ENCODE peak calls at places on chromosomes 16 and 17, in seven cellular contexts. H is epithelial cell of esophagus, F is astrocyte of the spinal cord, O is endothelial cell of umbilical vein, U is IMR-90, W is psoas muscle, L is aorta. G is an unnamed sample.
A peak's percentile ranks its signal among the peaks of the same experiment; 100 is the strongest.

GRCh38 chr16:66970775-66971725 is 10.0 kb downstream of the CES3 start:
- DNase-seq in W (peak; percentile 33), O (no peak), U (peak; percentile 80), L (no peak), H (peak; percentile 43), F (peak; percentile 35), G (no peak)

GRCh38 chr16:26524831-26525230 is 541.9 kb upstream of the C16orf82 start:
- DNase-seq in U (no peak), H (no peak), F (no peak), L (no peak), O (no peak), W (no peak), G (no peak)

GRCh38 chr17:81723651-81724209 is 11.6 kb downstream of the SLC25A10 start:
- DNase-seq in U (no peak), L (no peak), O (no peak), W (no peak), H (peak; percentile 58), F (no peak), G (no peak)

GRCh38 chr16:27449434-27450188 is 47.6 kb downstream of the IL21R start:
- DNase-seq in O (no peak), U (no peak), F (no peak), H (no peak), L (no peak), W (no peak), G (no peak)

GRCh38 chr17:50559674-50560184 is 786 bp upstream of the CACNA1G start:
- DNase-seq in U (peak; percentile 5), W (no peak), F (no peak), H (peak; percentile 54), L (peak; percentile 82), O (peak; percentile 21), G (no peak)

GRCh38 chr17:75783069-75783783 is 1.4 kb upstream of the UNK start:
- DNase-seq in H (peak; percentile 89), W (no peak), O (peak; percentile 80), U (peak; percentile 64), F (peak; percentile 75), L (no peak), G (no peak)

GRCh38 chr16:85245307-85246172 is 133.3 kb upstream of the CIBAR2 start:
- DNase-seq in W (peak; percentile 82), U (peak; percentile 79), O (peak; percentile 53), F (peak; percentile 61), H (peak; percentile 55), L (peak; percentile 76), G (peak; percentile 57)

GRCh38 chr16:5374184-5374583 is 276.6 kb upstream of the EEF2KMT start:
- DNase-seq in L (no peak), H (no peak), F (no peak), U (no peak), O (no peak), W (no peak), G (no peak)

GRCh38 chr16:50888486-50889261 is 146.8 kb downstream of the CYLD start:
- DNase-seq in W (no peak), U (no peak), O (no peak), H (no peak), L (no peak), F (no peak), G (peak; percentile 21)

GRCh38 chr16:47142469-47143328 is 1.0 kb downstream of the NETO2 start:
- DNase-seq in W (peak; percentile 64), L (peak; percentile 50), F (peak; percentile 63), O (peak; percentile 59), H (peak; percentile 46), U (peak; percentile 44), G (no peak)

GRCh38 chr16:89921699-89922476 is 1.3 kb upstream of the TUBB3 start:
- DNase-seq in H (peak; percentile 91), L (peak; percentile 96), O (peak; percentile 91), U (peak; percentile 94), F (peak; percentile 96), W (peak; percentile 77), G (peak; percentile 73)

GRCh38 chr17:70040336-70040735 is 34.7 kb upstream of the KCNJ16 start:
- DNase-seq in F (no peak), H (peak; percentile 88), O (peak; percentile 94), W (no peak), L (no peak), U (peak; percentile 33), G (no peak)

GRCh38 chr17:2124391-2124790 is 69.5 kb downstream of the HIC1 start:
- DNase-seq in F (peak; percentile 16), H (no peak), W (no peak), U (peak; percentile 65), L (no peak), O (no peak), G (no peak)

GRCh38 chr17:68346448-68346847 is 55.2 kb downstream of the ARSG start:
- DNase-seq in W (peak; percentile 61), U (no peak), H (no peak), F (no peak), L (peak; percentile 61), O (no peak), G (peak; percentile 51)

GRCh38 chr16:65510850-65511249 is 389.0 kb upstream of the CDH11 start:
- DNase-seq in U (peak; percentile 64), H (peak; percentile 26), F (peak; percentile 82), W (no peak), O (no peak), L (no peak), G (no peak)

GRCh38 chr17:3207367-3207766 is at the start of gene OR1A1:
- DNase-seq in H (no peak), O (no peak), W (no peak), L (no peak), U (no peak), F (no peak), G (no peak)

GRCh38 chr17:32551186-32551955 is 64.6 kb downstream of the CDK5R1 start:
- DNase-seq in L (no peak), W (no peak), H (peak; percentile 97), F (peak; percentile 78), U (peak; percentile 50), O (peak; percentile 76), G (no peak)

GRCh38 chr17:61410100-61410551 is 10.5 kb downstream of the TBX2 start:
- DNase-seq in H (no peak), F (no peak), W (peak; percentile 46), L (no peak), O (no peak), U (no peak), G (no peak)

GRCh38 chr17:69516225-69516624 is 101.7 kb downstream of the MAP2K6 start:
- DNase-seq in L (no peak), H (no peak), O (no peak), F (no peak), U (no peak), W (no peak), G (no peak)

GRCh38 chr17:81373536-81374160 is 21.6 kb upstream of the BAHCC1 start:
- DNase-seq in U (no peak), H (no peak), F (no peak), O (no peak), W (no peak), L (peak; percentile 63), G (no peak)

GRCh38 chr16:84739349-84740124 is 39.7 kb downstream of the USP10 start:
- DNase-seq in W (no peak), U (peak; percentile 97), O (no peak), L (no peak), H (peak; percentile 86), F (peak; percentile 78), G (no peak)

GRCh38 chr16:12901204-12901596 is 198 bp upstream of the SHISA9 start:
- DNase-seq in L (no peak), O (no peak), W (no peak), H (no peak), F (peak; percentile 6), U (no peak), G (no peak)

GRCh38 chr17:7850970-7851437 is 3.9 kb upstream of the TMEM88 start:
- DNase-seq in H (no peak), F (no peak), L (no peak), W (peak; percentile 52), O (no peak), U (no peak), G (no peak)
- H3K4me3 ChIP-seq in H (no peak overlapping the region), F (no peak overlapping the region), L (no peak overlapping the region), W (peak overlapping the region; percentile 22), O (no peak overlapping the region), U (no peak overlapping the region), G (no peak overlapping the region)

GRCh38 chr16:8957061-8957392 is 6.7 kb downstream of the USP7 start:
- DNase-seq in F (no peak), L (no peak), U (no peak), H (no peak), O (no peak), W (no peak), G (no peak)

GRCh38 chr16:8956265-8957060 is 7.2 kb downstream of the USP7 start:
- DNase-seq in H (no peak), L (no peak), O (no peak), F (no peak), U (no peak), W (peak; percentile 79), G (no peak)

GRCh38 chr16:8957509-8958157 is 6.1 kb downstream of the USP7 start:
- DNase-seq in L (no peak), U (no peak), W (no peak), F (no peak), H (no peak), O (no peak), G (no peak)

GRCh38 chr16:8959921-8960787 is 3.6 kb downstream of the USP7 start:
- DNase-seq in L (no peak), O (peak; percentile 41), U (peak; percentile 37), F (no peak), W (no peak), H (no peak), G (no peak)

GRCh38 chr16:8958344-8958808 is 5.3 kb downstream of the USP7 start:
- DNase-seq in U (peak; percentile 69), L (peak; percentile 62), W (peak; percentile 77), F (peak; percentile 42), H (peak; percentile 9), O (peak; percentile 54), G (no peak)
- H3K4me3 ChIP-seq in U (no peak overlapping the region), L (no peak overlapping the region), W (peak overlapping the region; percentile 43), F (no peak overlapping the region), H (no peak overlapping the region), O (no peak overlapping the region), G (no peak overlapping the region)

DNA sequence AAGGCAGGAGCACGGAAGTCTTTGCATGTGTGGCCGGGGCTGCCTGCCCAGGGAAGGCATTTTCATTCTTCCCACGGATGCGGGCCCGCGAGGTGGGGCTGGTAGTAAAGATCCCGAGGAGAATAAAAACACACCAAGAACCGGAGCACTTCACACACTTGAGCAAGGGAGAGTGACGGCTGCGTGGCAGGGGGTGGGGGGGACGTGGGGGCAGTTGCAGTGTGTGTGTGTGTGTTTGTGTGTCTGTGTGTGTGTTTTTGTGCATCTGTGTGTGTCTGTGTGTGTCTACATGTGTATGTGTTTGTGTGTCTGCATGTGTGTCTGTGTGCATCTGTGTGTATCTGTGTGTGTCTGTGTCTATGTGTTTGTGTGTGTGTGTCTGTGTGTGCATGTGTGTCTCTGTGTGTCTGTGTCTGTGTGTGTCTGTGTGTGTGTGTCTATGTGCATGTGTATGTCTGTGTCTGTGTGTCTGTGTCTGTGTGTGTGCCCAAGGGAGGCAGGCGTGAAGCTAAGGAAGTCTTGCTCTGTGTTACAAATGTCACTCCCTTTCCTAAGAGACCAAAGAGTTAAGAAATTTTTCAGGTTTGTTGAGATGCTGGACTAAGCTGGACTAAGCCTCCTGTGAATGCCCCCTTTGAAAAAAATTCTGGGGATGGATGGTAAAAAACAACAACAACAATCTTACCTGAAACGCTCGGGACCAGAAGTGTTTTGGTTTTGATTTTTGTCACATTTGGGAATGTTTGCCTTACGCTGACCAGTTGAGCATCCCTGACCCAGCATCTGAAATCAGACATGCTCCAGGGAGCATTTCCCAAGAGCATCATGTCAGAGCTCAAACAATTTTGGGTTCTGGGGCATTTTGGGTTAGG is 48.9 kb upstream of the ZNF469 start:
- DNase-seq in W (no peak), U (no peak), F (no peak), H (no peak), L (no peak), O (no peak), G (no peak)
- H3K4me3 ChIP-seq in W (no peak overlapping the region), U (no peak overlapping the region), F (no peak overlapping the region), H (no peak overlapping the region), L (no peak overlapping the region), O (no peak overlapping the region), G (no peak overlapping the region)

GRCh38 chr17:66468241-66469087 is 166.1 kb downstream of the PRKCA start:
- DNase-seq in O (peak; percentile 51), F (no peak), W (no peak), U (peak; percentile 26), L (peak; percentile 61), H (peak; percentile 91), G (no peak)
- H3K4me3 ChIP-seq in O (no peak overlapping the region), F (no peak overlapping the region), W (no peak overlapping the region), U (no peak overlapping the region), L (no peak overlapping the region), H (no peak overlapping the region), G (no peak overlapping the region)

G was measured in lung.